ENCODE peak calls at places on chromosomes 5 and 9, in four cellular contexts. I is HTR-8/SVneo; H is endothelial cell; N is stimulated activated CD8-positive, alpha-beta memory T cell treated with anti-CD3 and anti-CD28 coated beads, Interleukin-4, amount 100 ng/mL, for 24 hours. U is an unnamed sample.

GRCh38 chr5:135462304-135462703 is 10.2 kb upstream of the TIFAB start:
- DNase-seq in I (peak; percentile 75), N (no peak), H (peak; percentile 68), U (peak; percentile 72)

GRCh38 chr5:66757219-66757833 is 161.1 kb downstream of the MAST4 start:
- DNase-seq in H (peak; percentile 26), N (no peak), I (peak; percentile 21), U (peak; percentile 66)

GRCh38 chr5:28275931-28276330 is 1237.5 kb upstream of the CDH9 start:
- DNase-seq in H (no peak), I (no peak), N (no peak), U (no peak)

GRCh38 chr5:59793000-59793399 is 100.5 kb downstream of the PDE4D start:
- DNase-seq in H (no peak), I (peak; percentile 40), N (no peak), U (peak; percentile 58)

GRCh38 chr5:146788918-146789317 is 89.6 kb downstream of the PPP2R2B start:
- DNase-seq in N (no peak), I (no peak), H (no peak), U (peak; percentile 63)

GRCh38 chr5:140355551-140355950 is 4.4 kb upstream of the SLC4A9 start:
- DNase-seq in H (no peak), N (no peak), I (no peak), U (no peak)

GRCh38 chr9:110148868-110149267 is 59.1 kb downstream of the C9orf152 start:
- DNase-seq in N (no peak), H (no peak), I (no peak), U (peak; percentile 31)

GRCh38 chr5:75670571-75670970 is 46.7 kb downstream of the POC5 start:
- DNase-seq in I (no peak), N (no peak), H (no peak), U (no peak)

GRCh38 chr9:19551124-19551929 is 142.5 kb downstream of the ACER2 start:
- DNase-seq in N (no peak), I (no peak), H (no peak), U (no peak)

GRCh38 chr5:13976867-13977479 is 32.5 kb upstream of the DNAH5 start:
- DNase-seq in H (peak; percentile 41), I (peak; percentile 92), N (no peak), U (peak; percentile 73)

GRCh38 chr5:173707392-173707791 is 90.9 kb upstream of the BOD1 start:
- DNase-seq in H (no peak), N (no peak), I (peak; percentile 31), U (no peak)